ENCODE peak calls at places on chromosome 21, in five cellular contexts. One of them, this sample, is unnamed. For H3K4me1, the result is how much of the 10 kb centered on the place peaks cover.

GRCh38 chr21:35376406-35377135 is 327.5 kb upstream of the RUNX1 start:
- DNase-seq in heart right ventricle: no peak
- DNase-seq in neural progenitor cell: no peak
- DNase-seq in endodermal cell: no peak
- DNase-seq in A549: no peak
- DNase-seq in this sample: no peak

GRCh38 chr21:34091032-34091431 is 17.7 kb downstream of the MRPS6 start:
- DNase-seq in heart right ventricle: no peak
- DNase-seq in neural progenitor cell: no peak
- DNase-seq in endodermal cell: no peak
- DNase-seq in A549: no peak
- DNase-seq in this sample: no peak

GRCh38 chr21:17387030-17387617 is 125.7 kb upstream of the CXADR start:
- DNase-seq in heart right ventricle: peak
- DNase-seq in neural progenitor cell: peak
- DNase-seq in endodermal cell: peak
- DNase-seq in A549: peak
- DNase-seq in this sample: peak

GRCh38 chr21:33036430-33037162 is 10.9 kb downstream of the OLIG2 start:
- DNase-seq in heart right ventricle: no peak
- DNase-seq in neural progenitor cell: no peak
- DNase-seq in endodermal cell: peak
- DNase-seq in A549: no peak
- DNase-seq in this sample: no peak

GRCh38 chr21:38945536-38946245 is 140.0 kb downstream of the ETS2 start:
- DNase-seq in heart right ventricle: no peak
- DNase-seq in neural progenitor cell: peak
- DNase-seq in endodermal cell: peak
- DNase-seq in A549: no peak
- DNase-seq in this sample: no peak

GRCh38 chr21:36518883-36519492 is 39.1 kb upstream of the CLDN14 start:
- DNase-seq in heart right ventricle: no peak
- DNase-seq in neural progenitor cell: no peak
- DNase-seq in endodermal cell: no peak
- DNase-seq in A549: no peak
- DNase-seq in this sample: no peak

GRCh38 chr21:30234643-30235042 is 18.7 kb upstream of the CLDN8 start:
- DNase-seq in heart right ventricle: no peak
- DNase-seq in neural progenitor cell: no peak
- DNase-seq in endodermal cell: no peak
- DNase-seq in A549: no peak
- DNase-seq in this sample: no peak

GRCh38 chr21:46009951-46010655 is 28.5 kb downstream of the COL6A1 start:
- DNase-seq in heart right ventricle: no peak
- DNase-seq in neural progenitor cell: no peak
- DNase-seq in endodermal cell: peak
- DNase-seq in A549: no peak
- DNase-seq in this sample: peak

GRCh38 chr21:39016740-39017315 is 166.4 kb downstream of the PSMG1 start:
- DNase-seq in heart right ventricle: no peak
- DNase-seq in neural progenitor cell: no peak
- DNase-seq in endodermal cell: no peak
- DNase-seq in A549: no peak
- DNase-seq in this sample: no peak

GRCh38 chr21:36689324-36689723 is 9.6 kb upstream of the SIM2 start:
- DNase-seq in heart right ventricle: no peak
- DNase-seq in neural progenitor cell: no peak
- DNase-seq in endodermal cell: no peak
- DNase-seq in A549: no peak
- DNase-seq in this sample: no peak

GRCh38 chr21:34342476-34342875 is 21.3 kb upstream of the KCNE2 start:
- DNase-seq in heart right ventricle: no peak
- DNase-seq in neural progenitor cell: no peak
- DNase-seq in endodermal cell: peak
- DNase-seq in A549: no peak
- DNase-seq in this sample: no peak

GRCh38 chr21:26528882-26529281 is 44.2 kb downstream of the CYYR1 start:
- DNase-seq in heart right ventricle: no peak
- DNase-seq in neural progenitor cell: no peak
- DNase-seq in endodermal cell: no peak
- DNase-seq in A549: no peak
- DNase-seq in this sample: no peak

GRCh38 chr21:42971897-42972275 is 2.5 kb upstream of the PKNOX1 start:
- DNase-seq in heart right ventricle: no peak
- DNase-seq in neural progenitor cell: no peak
- DNase-seq in endodermal cell: peak
- DNase-seq in A549: no peak
- DNase-seq in this sample: no peak

GRCh38 chr21:36753556-36753955 is 54.6 kb downstream of the SIM2 start:
- DNase-seq in heart right ventricle: no peak
- DNase-seq in neural progenitor cell: no peak
- DNase-seq in endodermal cell: no peak
- DNase-seq in A549: no peak
- DNase-seq in this sample: no peak

GRCh38 chr21:46625759-46626158 is 9.7 kb upstream of the PRMT2 start:
- DNase-seq in heart right ventricle: no peak
- DNase-seq in neural progenitor cell: no peak
- DNase-seq in endodermal cell: no peak
- DNase-seq in A549: no peak
- DNase-seq in this sample: no peak

GRCh38 chr21:15943009-15943666 is 213.4 kb downstream of the USP25 start:
- DNase-seq in heart right ventricle: no peak
- DNase-seq in neural progenitor cell: no peak
- DNase-seq in endodermal cell: no peak
- DNase-seq in A549: peak
- DNase-seq in this sample: no peak

GRCh38 chr21:42942244-42942643 is 16.8 kb upstream of the ERVH48-1 start:
- DNase-seq in heart right ventricle: no peak
- DNase-seq in neural progenitor cell: no peak
- DNase-seq in endodermal cell: peak
- DNase-seq in A549: no peak
- DNase-seq in this sample: no peak

GRCh38 chr21:23963454-23963853 is 1643.8 kb downstream of the MRPL39 start:
- DNase-seq in heart right ventricle: no peak
- DNase-seq in neural progenitor cell: no peak
- DNase-seq in endodermal cell: no peak
- DNase-seq in A549: no peak
- DNase-seq in this sample: no peak

GRCh38 chr21:38774586-38775285 is 31.0 kb upstream of the ETS2 start:
- DNase-seq in heart right ventricle: no peak
- DNase-seq in neural progenitor cell: no peak
- DNase-seq in endodermal cell: no peak
- DNase-seq in A549: no peak
- DNase-seq in this sample: no peak

GRCh38 chr21:43273708-43274021 is 104.9 kb downstream of the CRYAA start:
- DNase-seq in heart right ventricle: no peak
- DNase-seq in neural progenitor cell: no peak
- DNase-seq in endodermal cell: no peak
- DNase-seq in A549: no peak
- DNase-seq in this sample: no peak

GRCh38 chr21:16402752-16403151 is 673.0 kb downstream of the USP25 start:
- DNase-seq in heart right ventricle: no peak
- DNase-seq in neural progenitor cell: no peak
- DNase-seq in endodermal cell: no peak
- DNase-seq in A549: no peak
- DNase-seq in this sample: no peak

DNA sequence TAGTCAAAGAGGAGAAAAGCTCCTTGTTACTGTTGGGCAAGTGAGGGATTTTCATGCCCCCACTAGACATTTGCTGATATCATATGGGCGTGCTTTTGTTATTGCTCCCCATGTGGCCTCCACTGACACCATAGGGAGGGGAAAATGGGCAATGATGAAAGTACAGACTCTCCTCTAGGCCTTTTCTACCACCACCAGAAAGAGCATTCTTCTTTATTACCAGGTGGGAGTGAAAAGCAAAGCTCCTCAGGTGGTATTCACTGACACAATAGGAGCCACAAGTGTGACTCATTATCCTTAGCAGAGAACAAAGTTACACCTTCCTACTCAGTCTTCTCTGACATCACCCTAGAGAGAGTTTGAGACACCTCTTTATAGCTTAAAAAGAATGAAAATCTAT is 667.1 kb downstream of the LTN1 start:
- DNase-seq in heart right ventricle: no peak
- DNase-seq in neural progenitor cell: no peak
- DNase-seq in endodermal cell: peak
- DNase-seq in A549: no peak
- DNase-seq in this sample: no peak
- H3K4me3 ChIP-seq in heart right ventricle: no peak
- H3K4me3 ChIP-seq in neural progenitor cell: no peak
- H3K4me3 ChIP-seq in endodermal cell: peak
- H3K4me3 ChIP-seq in A549: no peak
- H3K4me3 ChIP-seq in this sample: no peak

DNA sequence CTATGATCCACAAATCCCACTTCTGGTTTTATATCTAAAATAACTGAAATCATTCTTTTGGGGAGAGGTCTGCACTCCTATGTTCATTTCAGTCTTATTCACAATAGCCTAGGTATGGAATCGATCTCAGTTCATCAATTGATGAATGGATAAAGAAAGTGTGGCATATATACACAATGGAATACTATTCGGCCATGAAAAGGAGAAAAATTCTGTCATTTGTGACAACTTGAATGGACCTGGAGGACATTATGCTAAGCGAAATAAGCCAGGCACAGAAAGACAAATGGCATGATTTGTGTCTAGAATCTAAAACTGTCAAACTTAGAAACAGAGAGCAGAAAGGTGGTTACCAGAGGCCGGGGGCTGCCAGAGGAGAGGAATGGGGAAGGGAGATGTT is 5.4 kb upstream of the KRTAP10-8 start:
- DNase-seq in heart right ventricle: no peak
- DNase-seq in neural progenitor cell: no peak
- DNase-seq in endodermal cell: no peak
- DNase-seq in A549: no peak
- DNase-seq in this sample: no peak
- H3K27ac ChIP-seq in heart right ventricle: no peak
- H3K27ac ChIP-seq in neural progenitor cell: no peak
- H3K27ac ChIP-seq in endodermal cell: no peak
- H3K27ac ChIP-seq in A549: no peak
- H3K27ac ChIP-seq in this sample: no peak

GRCh38 chr21:41759214-41759840 is 7.5 kb downstream of the RIPK4 start:
- DNase-seq in heart right ventricle: no peak
- DNase-seq in neural progenitor cell: peak
- DNase-seq in endodermal cell: peak
- DNase-seq in A549: no peak
- DNase-seq in this sample: no peak

GRCh38 chr21:41759926-41760325 is 6.9 kb downstream of the RIPK4 start:
- DNase-seq in heart right ventricle: no peak
- DNase-seq in neural progenitor cell: no peak
- DNase-seq in endodermal cell: no peak
- DNase-seq in A549: no peak
- DNase-seq in this sample: no peak

GRCh38 chr21:41761211-41762181 is 5.4 kb downstream of the RIPK4 start:
- DNase-seq in heart right ventricle: peak
- DNase-seq in neural progenitor cell: peak
- DNase-seq in endodermal cell: peak
- DNase-seq in A549: no peak
- DNase-seq in this sample: no peak

GRCh38 chr21:41762236-41762635 is 4.6 kb downstream of the RIPK4 start:
- DNase-seq in heart right ventricle: no peak
- DNase-seq in neural progenitor cell: peak
- DNase-seq in endodermal cell: peak
- DNase-seq in A549: no peak
- DNase-seq in this sample: no peak

DNA sequence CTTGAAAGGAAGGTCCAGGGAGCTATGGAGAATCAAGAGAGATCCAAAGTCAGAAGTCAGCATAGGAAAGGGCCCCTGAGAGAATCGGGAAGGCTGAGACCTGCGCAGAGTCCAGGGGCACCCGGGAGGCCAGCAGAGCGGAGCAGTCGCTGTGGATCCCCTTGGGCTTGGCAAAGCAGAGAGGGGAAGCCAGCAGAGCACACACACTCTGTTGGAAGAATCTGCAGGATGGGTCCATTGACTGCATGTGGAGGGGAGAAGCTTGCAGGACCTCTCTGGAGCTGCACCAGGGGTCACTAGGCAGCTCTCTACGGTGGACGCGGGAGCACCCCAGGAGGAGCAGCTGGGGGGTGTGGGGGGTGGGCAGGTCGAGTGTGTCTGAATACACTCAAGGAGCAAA is 6.4 kb downstream of the RIPK4 start:
- DNase-seq in heart right ventricle: no peak
- DNase-seq in neural progenitor cell: no peak
- DNase-seq in endodermal cell: peak
- DNase-seq in A549: no peak
- DNase-seq in this sample: no peak
- H3K4me1 ChIP-seq in heart right ventricle: under half
- H3K4me1 ChIP-seq in neural progenitor cell: under half
- H3K4me1 ChIP-seq in endodermal cell: under half
- H3K4me1 ChIP-seq in A549: half or more
- H3K4me1 ChIP-seq in this sample: under half

GRCh38 chr21:40689241-40689640 is 157.7 kb downstream of the DSCAM start:
- DNase-seq in heart right ventricle: no peak
- DNase-seq in neural progenitor cell: no peak
- DNase-seq in endodermal cell: no peak
- DNase-seq in A549: no peak
- DNase-seq in this sample: no peak
- H3K4me3 ChIP-seq in heart right ventricle: no peak
- H3K4me3 ChIP-seq in neural progenitor cell: no peak
- H3K4me3 ChIP-seq in endodermal cell: no peak
- H3K4me3 ChIP-seq in A549: no peak
- H3K4me3 ChIP-seq in this sample: no peak